ENCODE peak calls at places on chromosome 10, in five cellular contexts. X is H1, G is A549, D is GM12878, R is HepG2. O is an unnamed sample.

GRCh38 chr10:70702193-70702763 is 30.0 kb downstream of the ADAMTS14 start:
- DNase-seq in X (no peak), G (no peak), D (no peak), R (no peak), O (no peak)

GRCh38 chr10:43028143-43028542 is 48.7 kb upstream of the RET start:
- DNase-seq in X (no peak), G (no peak), D (no peak), R (no peak), O (no peak)

GRCh38 chr10:69696073-69696731 is 66.2 kb downstream of the FAM241B start:
- DNase-seq in X (peak; percentile 23), G (peak; percentile 84), D (no peak), R (peak; percentile 70), O (peak; percentile 39)

GRCh38 chr10:22651276-22651980 is 63.0 kb downstream of the PIP4K2A start:
- DNase-seq in X (no peak), G (no peak), D (no peak), R (no peak), O (peak; percentile 13)

GRCh38 chr10:93566435-93567276 is at the start of gene FFAR4:
- DNase-seq in X (no peak), G (peak; percentile 60), D (no peak), R (no peak), O (peak; percentile 94)

GRCh38 chr10:77577666-77578229 is 59.9 kb downstream of the KCNMA1 start:
- DNase-seq in X (no peak), G (no peak), D (no peak), R (no peak), O (no peak)

GRCh38 chr10:91616124-91616523 is 16.7 kb downstream of the PPP1R3C start:
- DNase-seq in X (no peak), G (no peak), D (no peak), R (no peak), O (no peak)

GRCh38 chr10:86592413-86592812 is 61.9 kb upstream of the OPN4 start:
- DNase-seq in X (no peak), G (peak; percentile 51), D (no peak), R (peak; percentile 23), O (peak; percentile 14)

GRCh38 chr10:112584276-112584675 is 137.3 kb downstream of the VTI1A start:
- DNase-seq in X (no peak), G (no peak), D (no peak), R (no peak), O (no peak)

GRCh38 chr10:74765465-74765864 is 60.9 kb upstream of the KAT6B start:
- DNase-seq in X (no peak), G (no peak), D (no peak), R (peak; percentile 17), O (no peak)

GRCh38 chr10:89944138-89944537 is 242.7 kb downstream of the KIF20B start:
- DNase-seq in X (no peak), G (no peak), D (no peak), R (no peak), O (no peak)

GRCh38 chr10:3481000-3481335 is 304.0 kb downstream of the KLF6 start:
- DNase-seq in X (no peak), G (no peak), D (no peak), R (no peak), O (no peak)

GRCh38 chr10:3782456-3783312 is 2.3 kb downstream of the KLF6 start:
- DNase-seq in X (no peak), G (peak; percentile 82), D (no peak), R (peak; percentile 82), O (peak; percentile 94)

GRCh38 chr10:126126856-126127255 is 230.5 kb downstream of the FANK1 start:
- DNase-seq in X (no peak), G (no peak), D (no peak), R (no peak), O (no peak)

GRCh38 chr10:123379156-123379555 is 225.0 kb downstream of the BUB3 start:
- DNase-seq in X (no peak), G (no peak), D (no peak), R (no peak), O (no peak)

GRCh38 chr10:123726826-123727225 is 60.7 kb downstream of the GPR26 start:
- DNase-seq in X (no peak), G (no peak), D (no peak), R (no peak), O (no peak)

GRCh38 chr10:1712944-1713671 is 24.2 kb downstream of the ADARB2 start:
- DNase-seq in X (no peak), G (no peak), D (no peak), R (no peak), O (no peak)

GRCh38 chr10:21372651-21373410 is 152.7 kb downstream of the SKIDA1 start:
- DNase-seq in X (no peak), G (peak; percentile 91), D (peak; percentile 50), R (no peak), O (peak; percentile 55)

GRCh38 chr10:97708976-97709745 is 4.4 kb upstream of the MARVELD1 start:
- DNase-seq in X (no peak), G (peak; percentile 77), D (no peak), R (peak; percentile 43), O (peak; percentile 78)

GRCh38 chr10:76583711-76584161 is 1053.9 kb downstream of the KCNMA1 start:
- DNase-seq in X (no peak), G (peak; percentile 73), D (no peak), R (no peak), O (no peak)

GRCh38 chr10:2951235-2951835 is 116.0 kb upstream of the PFKP start:
- DNase-seq in X (no peak), G (no peak), D (no peak), R (no peak), O (no peak)

GRCh38 chr10:128072941-128073615 is 53.1 kb downstream of the MKI67 start:
- DNase-seq in X (no peak), G (no peak), D (no peak), R (no peak), O (no peak)

GRCh38 chr10:71796749-71797405 is 23.6 kb upstream of the VSIR start:
- DNase-seq in X (no peak), G (peak; percentile 38), D (no peak), R (no peak), O (peak; percentile 26)

GRCh38 chr10:72094574-72094973 is 6.2 kb upstream of the SPOCK2 start:
- DNase-seq in X (no peak), G (no peak), D (no peak), R (no peak), O (no peak)

GRCh38 chr10:89952314-89952713 is 250.9 kb downstream of the KIF20B start:
- DNase-seq in X (no peak), G (no peak), D (no peak), R (no peak), O (no peak)

GRCh38 chr10:124450010-124450782 is at the start of gene NKX1-2:
- DNase-seq in X (no peak), G (no peak), D (no peak), R (no peak), O (no peak)

GRCh38 chr10:62818426-62819011 is 2.4 kb upstream of the EGR2 start:
- DNase-seq in X (no peak), G (peak; percentile 17), D (no peak), R (no peak), O (peak; percentile 35)

GRCh38 chr10:98384531-98385133 is 30.4 kb downstream of the PYROXD2 start:
- DNase-seq in X (no peak), G (no peak), D (no peak), R (no peak), O (peak; percentile 46)

GRCh38 chr10:66772511-66772910 is 153.3 kb upstream of the LRRTM3 start:
- DNase-seq in X (no peak), G (no peak), D (no peak), R (no peak), O (no peak)

GRCh38 chr10:62045765-62046521 is 144.4 kb downstream of the ARID5B start:
- DNase-seq in X (no peak), G (no peak), D (no peak), R (peak; percentile 83), O (peak; percentile 66)

GRCh38 chr10:133454204-133454893 is 604 bp downstream of the SCART1 start:
- DNase-seq in X (no peak), G (no peak), D (no peak), R (no peak), O (no peak)

GRCh38 chr10:33098966-33099663 is 141.1 kb upstream of the ITGB1 start:
- DNase-seq in X (no peak), G (no peak), D (no peak), R (no peak), O (peak; percentile 8)

GRCh38 chr10:118047363-118047719 is 600 bp upstream of the RAB11FIP2 start:
- DNase-seq in X (no peak), G (no peak), D (no peak), R (no peak), O (no peak)

GRCh38 chr10:87750001-87750651 is 67.9 kb downstream of the ATAD1 start:
- DNase-seq in X (no peak), G (no peak), D (no peak), R (no peak), O (peak; percentile 23)

GRCh38 chr10:7756360-7756992 is 31.3 kb downstream of the KIN start:
- DNase-seq in X (no peak), G (peak; percentile 45), D (no peak), R (peak; percentile 41), O (peak; percentile 39)

GRCh38 chr10:11176746-11177145 is 159.1 kb downstream of the CELF2 start:
- DNase-seq in X (no peak), G (no peak), D (no peak), R (no peak), O (peak; percentile 77)
- TF ChIP-seq POLR2A in X (no peak), G (no peak), D (peak; percentile 49), R (no peak), O (no peak)

GRCh38 chr10:17247210-17247609 is 19.2 kb downstream of the VIM start:
- DNase-seq in X (no peak), G (no peak), D (no peak), R (no peak), O (no peak)

GRCh38 chr10:17249820-17250219 is 21.8 kb downstream of the VIM start:
- DNase-seq in X (no peak), G (peak; percentile 24), D (no peak), R (no peak), O (peak; percentile 27)

GRCh38 chr10:17248964-17249363 is 20.9 kb downstream of the VIM start:
- DNase-seq in X (no peak), G (no peak), D (no peak), R (no peak), O (no peak)

GRCh38 chr10:17255512-17255911 is 27.5 kb downstream of the VIM start:
- DNase-seq in X (no peak), G (no peak), D (no peak), R (no peak), O (peak; percentile 54)

GRCh38 chr10:17250736-17251135 is 22.7 kb downstream of the VIM start:
- DNase-seq in X (no peak), G (no peak), D (no peak), R (no peak), O (no peak)
- TF ChIP-seq CTCF in X (no peak), G (peak; percentile 13), D (no peak), R (no peak), O (no peak)

DNA sequence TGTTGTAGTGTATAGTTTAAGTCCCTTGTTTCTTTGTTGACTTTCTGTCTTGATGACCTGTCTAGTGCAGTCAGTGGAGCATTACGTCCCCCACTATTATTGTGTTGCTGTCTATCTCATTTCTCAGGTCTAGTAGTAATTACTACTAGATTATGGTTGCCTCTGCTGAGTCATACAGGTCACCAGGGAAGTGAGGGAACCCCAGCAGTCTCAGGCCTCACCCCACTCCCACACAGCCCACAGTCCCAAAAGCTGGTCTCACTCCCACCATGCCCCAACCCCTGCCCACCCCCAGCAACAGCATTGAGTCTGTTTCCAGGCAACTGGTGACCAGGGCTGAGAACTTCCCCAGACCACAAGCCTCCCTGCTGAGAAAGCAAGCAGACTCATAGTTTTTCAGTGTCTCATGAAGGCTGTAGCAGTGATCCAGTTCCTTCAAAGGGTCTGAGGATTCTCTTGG is 88.0 kb downstream of the PLXDC2 start:
- DNase-seq in X (no peak), G (no peak), D (peak; percentile 27), R (no peak), O (peak; percentile 34)
- TF ChIP-seq MAX in X (no peak), G (no peak), D (no peak), R (no peak), O (no peak)

GRCh38 chr10:15313844-15314243 is 57.2 kb downstream of the FAM171A1 start:
- DNase-seq in X (no peak), G (no peak), D (no peak), R (no peak), O (no peak)
- TF ChIP-seq POLR2A in X (no peak), G (no peak), D (no peak), R (no peak), O (no peak)